ENCODE peak calls at places on chromosome X, in eight cellular contexts. D is sigmoid colon, U is cardiac muscle cell, R is M059J, S is nephron progenitor cell, B is AG08396, I is NCI-H748 treated with DMSO at 0.1 percent for 48 hours, A is ELR. Q is an unnamed sample.

GRCh38 chrX:2497961-2498780 is 2.6 kb downstream of the DHRSX start:
- DNase-seq in D (no peak), U (peak; percentile 38), R (peak; percentile 36), S (no peak), B (peak; percentile 60), I (no peak), A (no peak), Q (no peak)

GRCh38 chrX:149898554-149898953 is 17.6 kb downstream of the MAGEA8 start:
- DNase-seq in D (no peak), U (no peak), R (no peak), S (no peak), B (no peak), I (no peak), A (no peak), Q (no peak)

GRCh38 chrX:29237972-29238371 is 650.7 kb downstream of the IL1RAPL1 start:
- DNase-seq in D (no peak), U (no peak), R (no peak), S (no peak), B (no peak), I (peak; percentile 5), A (no peak), Q (no peak)

GRCh38 chrX:33188286-33188685 is 23.1 kb downstream of the DMD start:
- DNase-seq in D (no peak), U (no peak), R (no peak), S (no peak), B (no peak), I (no peak), A (no peak), Q (no peak)

GRCh38 chrX:12988797-12989196 is 13.9 kb downstream of the TMSB4X start:
- DNase-seq in D (no peak), U (peak; percentile 73), R (peak; percentile 80), S (no peak), B (peak; percentile 39), I (peak; percentile 77), A (peak; percentile 75), Q (no peak)

GRCh38 chrX:37380920-37381319 is 31.8 kb downstream of the PRRG1 start:
- DNase-seq in D (no peak), U (peak; percentile 69), R (peak; percentile 91), S (no peak), B (peak; percentile 19), I (no peak), A (peak; percentile 69), Q (no peak)

GRCh38 chrX:64894454-64895038 is 81.7 kb downstream of the ZC4H2 start:
- DNase-seq in D (no peak), U (no peak), R (no peak), S (peak; percentile 19), B (peak; percentile 10), I (no peak), A (peak; percentile 7), Q (no peak)

GRCh38 chrX:134998246-134998645 is 7.5 kb downstream of the SMIM10 start:
- DNase-seq in D (no peak), U (no peak), R (no peak), S (no peak), B (no peak), I (no peak), A (no peak), Q (no peak)

GRCh38 chrX:25012793-25013592 is 2.8 kb downstream of the ARX start:
- DNase-seq in D (no peak), U (no peak), R (no peak), S (peak; percentile 35), B (no peak), I (no peak), A (no peak), Q (no peak)

GRCh38 chrX:130179170-130179569 is 7.4 kb downstream of the RAB33A start:
- DNase-seq in D (no peak), U (no peak), R (no peak), S (no peak), B (no peak), I (no peak), A (no peak), Q (no peak)

GRCh38 chrX:13471269-13471668 is 98.1 kb upstream of the EGFL6 start:
- DNase-seq in D (no peak), U (no peak), R (peak; percentile 30), S (no peak), B (no peak), I (no peak), A (no peak), Q (no peak)

GRCh38 chrX:120213438-120214265 is 37.0 kb upstream of the ZBTB33 start:
- DNase-seq in D (no peak), U (peak; percentile 64), R (peak; percentile 64), S (peak; percentile 68), B (peak; percentile 68), I (peak; percentile 45), A (peak; percentile 62), Q (no peak)

GRCh38 chrX:48584698-48585097 is 10.4 kb downstream of the RBM3 start:
- DNase-seq in D (no peak), U (no peak), R (no peak), S (no peak), B (no peak), I (no peak), A (no peak), Q (no peak)

GRCh38 chrX:1165535-1166196 is 46.8 kb downstream of the CRLF2 start:
- DNase-seq in D (peak; percentile 63), U (peak; percentile 9), R (no peak), S (peak; percentile 18), B (no peak), I (no peak), A (peak; percentile 20), Q (no peak)